ENCODE peak calls at places on chromosomes 4 and X, in ten cellular contexts. E is fibroblast of lung; H is lung microvascular endothelial cell; F is left lung; W is glomerular endothelial cell; B is brain microvascular endothelial cell; X is naive thymus-derived CD8-positive, alpha-beta T cell; A is heart right ventricle; Y is NCI-H1092 treated with DMSO at 0.1 percent for 48 hours; V is colonic mucosa. G is an unnamed sample.

GRCh38 chr4:6733358-6734164 is 17.6 kb downstream of the BLOC1S4 start:
- DNase-seq in E (no peak), H (no peak), F (no peak), W (no peak), B (no peak), X (no peak), A (no peak), Y (no peak), V (no peak), G (no peak)

GRCh38 chr4:156865391-156865790 is 106.2 kb downstream of the PDGFC start:
- DNase-seq in E (no peak), H (no peak), F (no peak), W (no peak), B (no peak), X (no peak), A (no peak), Y (no peak), V (no peak), G (no peak)

GRCh38 chr4:23878235-23878861 is 11.5 kb downstream of the PPARGC1A start:
- DNase-seq in E (no peak), H (no peak), F (no peak), W (no peak), B (no peak), X (no peak), A (no peak), Y (no peak), V (no peak), G (no peak)

GRCh38 chrX:39309018-39309620 is 507.9 kb downstream of the MID1IP1 start:
- DNase-seq in E (peak; percentile 0), H (peak; percentile 15), F (no peak), W (peak; percentile 39), B (peak; percentile 33), X (no peak), A (no peak), Y (peak; percentile 47), V (no peak), G (no peak)

GRCh38 chr4:58766763-58767162 is 1656.6 kb upstream of the IGFBP7 start:
- DNase-seq in E (no peak), H (no peak), F (no peak), W (no peak), B (no peak), X (no peak), A (no peak), Y (no peak), V (no peak), G (no peak)

GRCh38 chr4:103011378-103012025 is 8.0 kb downstream of the SLC9B1 start:
- DNase-seq in E (peak; percentile 17), H (no peak), F (peak; percentile 54), W (no peak), B (no peak), X (no peak), A (no peak), Y (no peak), V (peak; percentile 53), G (no peak)

GRCh38 chr4:185408432-185408831 is 11.8 kb downstream of the ANKRD37 start:
- DNase-seq in E (no peak), H (no peak), F (no peak), W (no peak), B (no peak), X (no peak), A (no peak), Y (no peak), V (no peak), G (no peak)

GRCh38 chr4:78775278-78776030 is 696 bp upstream of the BMP2K start:
- DNase-seq in E (peak; percentile 84), H (peak; percentile 90), F (peak; percentile 91), W (no peak), B (peak; percentile 68), X (no peak), A (peak; percentile 88), Y (peak; percentile 83), V (peak; percentile 92), G (peak; percentile 87)

GRCh38 chrX:50100188-50100587 is 100.6 kb downstream of the AKAP4 start:
- DNase-seq in E (no peak), H (peak; percentile 56), F (no peak), W (no peak), B (no peak), X (no peak), A (no peak), Y (peak; percentile 18), V (no peak), G (no peak)

GRCh38 chr4:121428721-121429120 is 47.9 kb upstream of the QRFPR start:
- DNase-seq in E (peak; percentile 60), H (peak; percentile 2), F (no peak), W (peak; percentile 3), B (peak; percentile 13), X (no peak), A (no peak), Y (no peak), V (no peak), G (no peak)

GRCh38 chrX:30530591-30530990 is 47.0 kb downstream of the TASL start:
- DNase-seq in E (peak; percentile 13), H (no peak), F (no peak), W (no peak), B (peak; percentile 39), X (no peak), A (no peak), Y (no peak), V (no peak), G (no peak)

GRCh38 chr4:145301386-145302080 is 121.1 kb upstream of the OTUD4 start:
- DNase-seq in E (no peak), H (no peak), F (no peak), W (no peak), B (no peak), X (no peak), A (no peak), Y (no peak), V (no peak), G (no peak)

GRCh38 chr4:3472411-3473141 is 9.5 kb downstream of the DOK7 start:
- DNase-seq in E (no peak), H (no peak), F (no peak), W (no peak), B (no peak), X (no peak), A (no peak), Y (no peak), V (no peak), G (no peak)

GRCh38 chrX:111098874-111099273 is 2.9 kb downstream of the PAK3 start:
- DNase-seq in E (peak; percentile 3), H (peak; percentile 57), F (peak; percentile 35), W (no peak), B (no peak), X (peak; percentile 33), A (peak; percentile 3), Y (peak; percentile 9), V (peak; percentile 53), G (no peak)

GRCh38 chrX:12210196-12210815 is 72.0 kb downstream of the FRMPD4 start:
- DNase-seq in E (peak; percentile 47), H (no peak), F (peak; percentile 33), W (no peak), B (peak; percentile 50), X (no peak), A (peak; percentile 5), Y (no peak), V (no peak), G (peak; percentile 16)

GRCh38 chr4:30537462-30537861 is 182.7 kb upstream of the PCDH7 start:
- DNase-seq in E (peak; percentile 96), H (no peak), F (no peak), W (peak; percentile 69), B (peak; percentile 42), X (no peak), A (no peak), Y (no peak), V (peak; percentile 41), G (no peak)

GRCh38 chr4:80611366-80611765 is 275.8 kb downstream of the CFAP299 start:
- DNase-seq in E (no peak), H (no peak), F (no peak), W (no peak), B (no peak), X (no peak), A (no peak), Y (no peak), V (no peak), G (no peak)

GRCh38 chr4:188822698-188823097 is 683.5 kb downstream of the TRIML1 start:
- DNase-seq in E (no peak), H (peak; percentile 17), F (no peak), W (no peak), B (no peak), X (no peak), A (no peak), Y (no peak), V (no peak), G (no peak)

GRCh38 chr4:152831416-152831815 is 51.7 kb downstream of the ARFIP1 start:
- DNase-seq in E (no peak), H (no peak), F (no peak), W (no peak), B (no peak), X (no peak), A (no peak), Y (no peak), V (no peak), G (no peak)

GRCh38 chrX:139739138-139739537 is 31.2 kb upstream of the MCF2 start:
- DNase-seq in E (peak; percentile 41), H (peak; percentile 12), F (no peak), W (no peak), B (peak; percentile 29), X (peak; percentile 3), A (no peak), Y (no peak), V (no peak), G (no peak)

GRCh38 chr4:158130204-158130603 is 42.6 kb downstream of the GASK1B start:
- DNase-seq in E (no peak), H (no peak), F (no peak), W (no peak), B (no peak), X (no peak), A (no peak), Y (no peak), V (no peak), G (no peak)

GRCh38 chr4:94165256-94165655 is 42.4 kb upstream of the SMARCAD1 start:
- DNase-seq in E (no peak), H (no peak), F (no peak), W (no peak), B (no peak), X (no peak), A (no peak), Y (no peak), V (no peak), G (no peak)

GRCh38 chr4:110753461-110753860 is 130.6 kb upstream of the PITX2 start:
- DNase-seq in E (no peak), H (no peak), F (no peak), W (no peak), B (no peak), X (no peak), A (no peak), Y (no peak), V (no peak), G (no peak)

GRCh38 chr4:56655209-56655626 is 25.9 kb downstream of the HOPX start:
- DNase-seq in E (peak; percentile 34), H (peak; percentile 48), F (no peak), W (no peak), B (no peak), X (peak; percentile 32), A (peak; percentile 12), Y (peak; percentile 37), V (no peak), G (peak; percentile 24)

GRCh38 chrX:154372612-154373022 is 1.8 kb downstream of the FLNA start:
- DNase-seq in E (peak; percentile 41), H (no peak), F (no peak), W (no peak), B (peak; percentile 48), X (peak; percentile 27), A (no peak), Y (no peak), V (no peak), G (no peak)

GRCh38 chrX:74419861-74420193 is 1.5 kb upstream of the SLC16A2 start:
- DNase-seq in E (no peak), H (no peak), F (no peak), W (no peak), B (no peak), X (no peak), A (no peak), Y (peak; percentile 29), V (no peak), G (no peak)

GRCh38 chr4:108738307-108738706 is 24.5 kb downstream of the ETNPPL start:
- DNase-seq in E (no peak), H (no peak), F (no peak), W (no peak), B (peak; percentile 8), X (no peak), A (no peak), Y (no peak), V (no peak), G (no peak)

GRCh38 chr4:143458966-143459365 is 54.5 kb upstream of the SMARCA5 start:
- DNase-seq in E (peak; percentile 14), H (no peak), F (no peak), W (no peak), B (no peak), X (no peak), A (no peak), Y (no peak), V (no peak), G (no peak)